ENCODE peak calls at places on chromosomes 12 and 14, in eight cellular contexts. One of them, this sample, is unnamed.
A peak's percentile ranks its signal among the peaks of the same experiment; 100 is the strongest.

GRCh38 chr12:44859998-44860689 is 16.0 kb downstream of the NELL2 start:
- DNase-seq in OCI-LY7: no peak
- DNase-seq in pancreas: no peak
- DNase-seq in cardiac muscle cell: no peak
- DNase-seq in psoas muscle: no peak
- DNase-seq in tibial nerve: no peak
- DNase-seq in thyroid gland: no peak
- DNase-seq in heart right ventricle: no peak
- DNase-seq in this sample: no peak

GRCh38 chr14:104927901-104928300 is 3.2 kb downstream of the PLD4 start:
- DNase-seq in heart right ventricle: no peak
- DNase-seq in tibial nerve: no peak
- DNase-seq in pancreas: peak; percentile 48
- DNase-seq in cardiac muscle cell: no peak
- DNase-seq in psoas muscle: no peak
- DNase-seq in thyroid gland: no peak
- DNase-seq in OCI-LY7: peak; percentile 59
- DNase-seq in this sample: no peak

GRCh38 chr14:106691601-106692291 is 1165.4 kb downstream of the TMEM121 start:
- DNase-seq in OCI-LY7: peak; percentile 53
- DNase-seq in tibial nerve: no peak
- DNase-seq in cardiac muscle cell: no peak
- DNase-seq in psoas muscle: peak; percentile 12
- DNase-seq in heart right ventricle: peak; percentile 5
- DNase-seq in thyroid gland: no peak
- DNase-seq in pancreas: peak; percentile 59
- DNase-seq in this sample: peak; percentile 4

GRCh38 chr12:90938451-90938850 is 16.5 kb downstream of the CCER1 start:
- DNase-seq in thyroid gland: no peak
- DNase-seq in tibial nerve: no peak
- DNase-seq in pancreas: no peak
- DNase-seq in heart right ventricle: no peak
- DNase-seq in psoas muscle: no peak
- DNase-seq in cardiac muscle cell: no peak
- DNase-seq in OCI-LY7: no peak
- DNase-seq in this sample: peak; percentile 25

GRCh38 chr14:58571256-58571655 is 66.5 kb upstream of the DACT1 start:
- DNase-seq in cardiac muscle cell: no peak
- DNase-seq in pancreas: no peak
- DNase-seq in heart right ventricle: no peak
- DNase-seq in tibial nerve: no peak
- DNase-seq in OCI-LY7: no peak
- DNase-seq in thyroid gland: no peak
- DNase-seq in psoas muscle: no peak
- DNase-seq in this sample: no peak

GRCh38 chr12:45729233-45730115 is at the start of gene ARID2:
- DNase-seq in thyroid gland: peak; percentile 74
- DNase-seq in cardiac muscle cell: peak; percentile 77
- DNase-seq in tibial nerve: peak; percentile 49
- DNase-seq in heart right ventricle: peak; percentile 63
- DNase-seq in pancreas: peak; percentile 86
- DNase-seq in psoas muscle: peak; percentile 73
- DNase-seq in OCI-LY7: peak; percentile 77
- DNase-seq in this sample: peak; percentile 83

GRCh38 chr12:97560766-97561165 is 98.2 kb downstream of the RMST start:
- DNase-seq in heart right ventricle: no peak
- DNase-seq in pancreas: no peak
- DNase-seq in tibial nerve: no peak
- DNase-seq in OCI-LY7: no peak
- DNase-seq in cardiac muscle cell: no peak
- DNase-seq in thyroid gland: no peak
- DNase-seq in psoas muscle: no peak
- DNase-seq in this sample: no peak

GRCh38 chr14:72644758-72645489 is 249.0 kb downstream of the DPF3 start:
- DNase-seq in thyroid gland: no peak
- DNase-seq in OCI-LY7: no peak
- DNase-seq in heart right ventricle: no peak
- DNase-seq in pancreas: no peak
- DNase-seq in psoas muscle: no peak
- DNase-seq in tibial nerve: no peak
- DNase-seq in cardiac muscle cell: no peak
- DNase-seq in this sample: no peak

GRCh38 chr14:23093104-23093503 is 1.8 kb downstream of the ACIN1 start:
- DNase-seq in cardiac muscle cell: no peak
- DNase-seq in thyroid gland: no peak
- DNase-seq in OCI-LY7: no peak
- DNase-seq in psoas muscle: no peak
- DNase-seq in pancreas: no peak
- DNase-seq in heart right ventricle: no peak
- DNase-seq in tibial nerve: no peak
- DNase-seq in this sample: no peak

GRCh38 chr12:107096571-107096970 is 3.2 kb upstream of the CRY1 start:
- DNase-seq in pancreas: no peak
- DNase-seq in OCI-LY7: no peak
- DNase-seq in tibial nerve: no peak
- DNase-seq in cardiac muscle cell: no peak
- DNase-seq in psoas muscle: no peak
- DNase-seq in thyroid gland: no peak
- DNase-seq in heart right ventricle: no peak
- DNase-seq in this sample: no peak

GRCh38 chr12:109680521-109681030 is 33.0 kb upstream of the FAM222A start:
- DNase-seq in OCI-LY7: no peak
- DNase-seq in heart right ventricle: no peak
- DNase-seq in psoas muscle: no peak
- DNase-seq in tibial nerve: no peak
- DNase-seq in cardiac muscle cell: no peak
- DNase-seq in pancreas: no peak
- DNase-seq in thyroid gland: peak; percentile 39
- DNase-seq in this sample: no peak

GRCh38 chr14:79712302-79712950 is 498.9 kb downstream of the DIO2 start:
- DNase-seq in heart right ventricle: no peak
- DNase-seq in cardiac muscle cell: no peak
- DNase-seq in thyroid gland: no peak
- DNase-seq in pancreas: no peak
- DNase-seq in tibial nerve: no peak
- DNase-seq in OCI-LY7: no peak
- DNase-seq in psoas muscle: no peak
- DNase-seq in this sample: no peak

GRCh38 chr14:41586237-41586636 is 20.4 kb upstream of the LRFN5 start:
- DNase-seq in tibial nerve: no peak
- DNase-seq in cardiac muscle cell: no peak
- DNase-seq in psoas muscle: no peak
- DNase-seq in OCI-LY7: no peak
- DNase-seq in heart right ventricle: no peak
- DNase-seq in thyroid gland: no peak
- DNase-seq in pancreas: no peak
- DNase-seq in this sample: no peak

GRCh38 chr12:104596128-104596799 is 139.5 kb downstream of the CHST11 start:
- DNase-seq in thyroid gland: no peak
- DNase-seq in pancreas: no peak
- DNase-seq in OCI-LY7: no peak
- DNase-seq in psoas muscle: peak; percentile 21
- DNase-seq in tibial nerve: no peak
- DNase-seq in heart right ventricle: peak; percentile 41
- DNase-seq in cardiac muscle cell: no peak
- DNase-seq in this sample: peak; percentile 42

GRCh38 chr12:39503445-39503844 is 60.5 kb upstream of the KIF21A start:
- DNase-seq in OCI-LY7: no peak
- DNase-seq in tibial nerve: no peak
- DNase-seq in psoas muscle: no peak
- DNase-seq in heart right ventricle: no peak
- DNase-seq in pancreas: no peak
- DNase-seq in thyroid gland: no peak
- DNase-seq in cardiac muscle cell: no peak
- DNase-seq in this sample: no peak

GRCh38 chr12:114406326-114407033 is 536 bp upstream of the TBX5 start:
- DNase-seq in pancreas: no peak
- DNase-seq in tibial nerve: no peak
- DNase-seq in cardiac muscle cell: peak; percentile 77
- DNase-seq in heart right ventricle: no peak
- DNase-seq in psoas muscle: no peak
- DNase-seq in thyroid gland: no peak
- DNase-seq in OCI-LY7: no peak
- DNase-seq in this sample: no peak

GRCh38 chr12:114407034-114407420 is 1.1 kb upstream of the TBX5 start:
- DNase-seq in pancreas: no peak
- DNase-seq in tibial nerve: no peak
- DNase-seq in OCI-LY7: no peak
- DNase-seq in heart right ventricle: no peak
- DNase-seq in thyroid gland: no peak
- DNase-seq in cardiac muscle cell: no peak
- DNase-seq in psoas muscle: no peak
- DNase-seq in this sample: no peak

GRCh38 chr12:114408881-114409795 is 3.2 kb upstream of the TBX5 start:
- DNase-seq in heart right ventricle: peak; percentile 31
- DNase-seq in thyroid gland: peak; percentile 17
- DNase-seq in pancreas: peak; percentile 61
- DNase-seq in psoas muscle: peak; percentile 39
- DNase-seq in tibial nerve: no peak
- DNase-seq in cardiac muscle cell: no peak
- DNase-seq in OCI-LY7: no peak
- DNase-seq in this sample: no peak

GRCh38 chr12:114408415-114408814 is 2.5 kb upstream of the TBX5 start:
- DNase-seq in heart right ventricle: no peak
- DNase-seq in psoas muscle: no peak
- DNase-seq in pancreas: no peak
- DNase-seq in cardiac muscle cell: no peak
- DNase-seq in OCI-LY7: no peak
- DNase-seq in thyroid gland: no peak
- DNase-seq in tibial nerve: no peak
- DNase-seq in this sample: no peak

GRCh38 chr12:114407566-114408411 is 1.8 kb upstream of the TBX5 start:
- DNase-seq in thyroid gland: no peak
- DNase-seq in pancreas: no peak
- DNase-seq in tibial nerve: no peak
- DNase-seq in psoas muscle: no peak
- DNase-seq in heart right ventricle: no peak
- DNase-seq in cardiac muscle cell: no peak
- DNase-seq in OCI-LY7: no peak
- DNase-seq in this sample: peak; percentile 35
- H3K4me1 ChIP-seq in thyroid gland: peaks cover 8% of the 10 kb centered on the region
- H3K4me1 ChIP-seq in pancreas: no peaks in the 10 kb centered on the region
- H3K4me1 ChIP-seq in tibial nerve: no peaks in the 10 kb centered on the region
- H3K4me1 ChIP-seq in psoas muscle: no peaks in the 10 kb centered on the region
- H3K4me1 ChIP-seq in heart right ventricle: peaks cover 10% of the 10 kb centered on the region
- H3K4me1 ChIP-seq in cardiac muscle cell: peaks cover 22% of the 10 kb centered on the region
- H3K4me1 ChIP-seq in OCI-LY7: no peaks in the 10 kb centered on the region
- H3K4me1 ChIP-seq in this sample: no peaks in the 10 kb centered on the region

GRCh38 chr14:68945190-68945584 is 33.9 kb downstream of the ACTN1 start:
- DNase-seq in pancreas: no peak
- DNase-seq in psoas muscle: no peak
- DNase-seq in tibial nerve: no peak
- DNase-seq in OCI-LY7: no peak
- DNase-seq in cardiac muscle cell: no peak
- DNase-seq in thyroid gland: no peak
- DNase-seq in heart right ventricle: no peak
- DNase-seq in this sample: no peak
- H3K4me1 ChIP-seq in pancreas: peaks cover 33% of the 10 kb centered on the region
- H3K4me1 ChIP-seq in psoas muscle: peaks cover 44% of the 10 kb centered on the region
- H3K4me1 ChIP-seq in tibial nerve: peaks cover 32% of the 10 kb centered on the region
- H3K4me1 ChIP-seq in OCI-LY7: no peaks in the 10 kb centered on the region
- H3K4me1 ChIP-seq in cardiac muscle cell: peaks cover 53% of the 10 kb centered on the region
- H3K4me1 ChIP-seq in thyroid gland: no peaks in the 10 kb centered on the region
- H3K4me1 ChIP-seq in heart right ventricle: peaks cover 95% of the 10 kb centered on the region
- H3K4me1 ChIP-seq in this sample: peaks cover 62% of the 10 kb centered on the region

GRCh38 chr12:87376722-87377121 is 652.5 kb downstream of the C12orf50 start:
- DNase-seq in tibial nerve: no peak
- DNase-seq in psoas muscle: no peak
- DNase-seq in thyroid gland: no peak
- DNase-seq in pancreas: no peak
- DNase-seq in cardiac muscle cell: no peak
- DNase-seq in OCI-LY7: no peak
- DNase-seq in heart right ventricle: no peak
- DNase-seq in this sample: no peak

GRCh38 chr12:87381747-87382146 is 647.5 kb downstream of the C12orf50 start:
- DNase-seq in cardiac muscle cell: no peak
- DNase-seq in psoas muscle: no peak
- DNase-seq in thyroid gland: no peak
- DNase-seq in OCI-LY7: no peak
- DNase-seq in heart right ventricle: no peak
- DNase-seq in pancreas: no peak
- DNase-seq in tibial nerve: no peak
- DNase-seq in this sample: no peak

GRCh38 chr12:87382959-87383591 is 646.1 kb downstream of the C12orf50 start:
- DNase-seq in heart right ventricle: no peak
- DNase-seq in tibial nerve: no peak
- DNase-seq in OCI-LY7: no peak
- DNase-seq in pancreas: no peak
- DNase-seq in psoas muscle: no peak
- DNase-seq in cardiac muscle cell: no peak
- DNase-seq in thyroid gland: no peak
- DNase-seq in this sample: peak; percentile 6

GRCh38 chr12:87383705-87384104 is 645.5 kb downstream of the C12orf50 start:
- DNase-seq in thyroid gland: no peak
- DNase-seq in heart right ventricle: no peak
- DNase-seq in tibial nerve: no peak
- DNase-seq in OCI-LY7: no peak
- DNase-seq in psoas muscle: no peak
- DNase-seq in cardiac muscle cell: no peak
- DNase-seq in pancreas: no peak
- DNase-seq in this sample: peak; percentile 47

GRCh38 chr12:87378526-87378925 is 650.7 kb downstream of the C12orf50 start:
- DNase-seq in cardiac muscle cell: no peak
- DNase-seq in pancreas: no peak
- DNase-seq in OCI-LY7: no peak
- DNase-seq in heart right ventricle: no peak
- DNase-seq in thyroid gland: no peak
- DNase-seq in psoas muscle: no peak
- DNase-seq in tibial nerve: no peak
- DNase-seq in this sample: no peak
- H3K4me1 ChIP-seq in cardiac muscle cell: peaks cover 5% of the 10 kb centered on the region
- H3K4me1 ChIP-seq in pancreas: no peaks in the 10 kb centered on the region
- H3K4me1 ChIP-seq in OCI-LY7: no peaks in the 10 kb centered on the region
- H3K4me1 ChIP-seq in heart right ventricle: no peaks in the 10 kb centered on the region
- H3K4me1 ChIP-seq in thyroid gland: no peaks in the 10 kb centered on the region
- H3K4me1 ChIP-seq in psoas muscle: no peaks in the 10 kb centered on the region
- H3K4me1 ChIP-seq in tibial nerve: no peaks in the 10 kb centered on the region
- H3K4me1 ChIP-seq in this sample: peaks cover 12% of the 10 kb centered on the region

GRCh38 chr14:90699016-90699415 is 117.2 kb downstream of the TTC7B start:
- DNase-seq in pancreas: no peak
- DNase-seq in psoas muscle: no peak
- DNase-seq in OCI-LY7: no peak
- DNase-seq in tibial nerve: no peak
- DNase-seq in cardiac muscle cell: no peak
- DNase-seq in thyroid gland: no peak
- DNase-seq in heart right ventricle: no peak
- DNase-seq in this sample: no peak

GRCh38 chr14:90697146-90697545 is 119.1 kb downstream of the TTC7B start:
- DNase-seq in pancreas: no peak
- DNase-seq in psoas muscle: no peak
- DNase-seq in OCI-LY7: no peak
- DNase-seq in cardiac muscle cell: no peak
- DNase-seq in tibial nerve: no peak
- DNase-seq in thyroid gland: no peak
- DNase-seq in heart right ventricle: no peak
- DNase-seq in this sample: no peak

GRCh38 chr14:90698379-90698869 is 117.8 kb downstream of the TTC7B start:
- DNase-seq in psoas muscle: peak; percentile 65
- DNase-seq in cardiac muscle cell: no peak
- DNase-seq in thyroid gland: peak; percentile 71
- DNase-seq in pancreas: no peak
- DNase-seq in heart right ventricle: peak; percentile 78
- DNase-seq in tibial nerve: peak; percentile 18
- DNase-seq in OCI-LY7: no peak
- DNase-seq in this sample: peak; percentile 41

GRCh38 chr14:90696728-90697127 is 119.5 kb downstream of the TTC7B start:
- DNase-seq in tibial nerve: no peak
- DNase-seq in heart right ventricle: no peak
- DNase-seq in thyroid gland: no peak
- DNase-seq in pancreas: no peak
- DNase-seq in OCI-LY7: no peak
- DNase-seq in psoas muscle: no peak
- DNase-seq in cardiac muscle cell: no peak
- DNase-seq in this sample: no peak

GRCh38 chr14:90697577-90698206 is 118.5 kb downstream of the TTC7B start:
- DNase-seq in OCI-LY7: peak; percentile 73
- DNase-seq in tibial nerve: peak; percentile 76
- DNase-seq in cardiac muscle cell: peak; percentile 82
- DNase-seq in heart right ventricle: peak; percentile 89
- DNase-seq in thyroid gland: peak; percentile 88
- DNase-seq in pancreas: peak; percentile 83
- DNase-seq in psoas muscle: peak; percentile 84
- DNase-seq in this sample: peak; percentile 87
- H3K4me1 ChIP-seq in OCI-LY7: peaks cover 3% of the 10 kb centered on the region
- H3K4me1 ChIP-seq in tibial nerve: peaks cover 3% of the 10 kb centered on the region
- H3K4me1 ChIP-seq in cardiac muscle cell: peaks cover 13% of the 10 kb centered on the region
- H3K4me1 ChIP-seq in heart right ventricle: peaks cover 27% of the 10 kb centered on the region
- H3K4me1 ChIP-seq in thyroid gland: peaks cover 11% of the 10 kb centered on the region
- H3K4me1 ChIP-seq in pancreas: peaks cover 4% of the 10 kb centered on the region
- H3K4me1 ChIP-seq in psoas muscle: peaks cover 73% of the 10 kb centered on the region
- H3K4me1 ChIP-seq in this sample: peaks cover 5% of the 10 kb centered on the region